ENCODE peak calls at places on chromosomes 1 and 21, in ten cellular contexts. V, X, T, M, Q, G, H, B, O and I are unnamed samples.

GRCh38 chr1:150106331-150106730 is 38.8 kb downstream of the VPS45 start:
- DNase-seq in V (no peak), X (no peak), T (no peak), M (no peak), Q (no peak), G (no peak), H (no peak), B (no peak), O (no peak), I (no peak)

GRCh38 chr1:203629509-203630082 is 3.0 kb downstream of the ATP2B4 start:
- DNase-seq in V (peak), X (peak), T (no peak), M (peak), Q (peak), G (peak), H (peak), B (no peak), O (peak), I (peak)

GRCh38 chr1:41353744-41354143 is 7.5 kb upstream of the FOXO6 start:
- DNase-seq in V (no peak), X (peak), T (no peak), M (peak), Q (peak), G (peak), H (peak), B (no peak), O (no peak), I (no peak)

GRCh38 chr21:41967708-41968107 is 13.9 kb upstream of the C2CD2 start:
- DNase-seq in V (no peak), X (peak), T (no peak), M (no peak), Q (no peak), G (no peak), H (no peak), B (no peak), O (no peak), I (no peak)

GRCh38 chr1:27795601-27796000 is 22.6 kb downstream of the STX12 start:
- DNase-seq in V (no peak), X (no peak), T (no peak), M (no peak), Q (no peak), G (no peak), H (no peak), B (no peak), O (no peak), I (no peak)

GRCh38 chr1:175572932-175573871 is 170.2 kb downstream of the TNR start:
- DNase-seq in V (no peak), X (no peak), T (no peak), M (no peak), Q (no peak), G (no peak), H (no peak), B (no peak), O (no peak), I (no peak)

GRCh38 chr1:187275985-187276580 is 447.3 kb downstream of the PLA2G4A start:
- DNase-seq in V (no peak), X (no peak), T (peak), M (no peak), Q (no peak), G (no peak), H (no peak), B (no peak), O (no peak), I (no peak)

GRCh38 chr1:240091614-240092300 is at the start of gene FMN2:
- DNase-seq in V (peak), X (peak), T (no peak), M (peak), Q (no peak), G (no peak), H (peak), B (no peak), O (no peak), I (peak)

GRCh38 chr21:43467785-43468184 is 40.9 kb upstream of the SIK1 start:
- DNase-seq in V (no peak), X (no peak), T (no peak), M (no peak), Q (no peak), G (no peak), H (no peak), B (no peak), O (peak), I (no peak)

GRCh38 chr1:221891708-221892107 is 149.8 kb upstream of the DUSP10 start:
- DNase-seq in V (no peak), X (no peak), T (no peak), M (no peak), Q (no peak), G (no peak), H (peak), B (no peak), O (no peak), I (no peak)

GRCh38 chr1:160459687-160460086 is 59.3 kb downstream of the VANGL2 start:
- DNase-seq in V (no peak), X (no peak), T (no peak), M (no peak), Q (no peak), G (no peak), H (no peak), B (no peak), O (no peak), I (no peak)

GRCh38 chr1:57722285-57722978 is 298.6 kb upstream of the DAB1 start:
- DNase-seq in V (no peak), X (no peak), T (no peak), M (no peak), Q (no peak), G (no peak), H (no peak), B (no peak), O (no peak), I (no peak)

GRCh38 chr1:176555911-176556687 is 93.1 kb downstream of the PAPPA2 start:
- DNase-seq in V (no peak), X (no peak), T (no peak), M (no peak), Q (no peak), G (no peak), H (no peak), B (no peak), O (no peak), I (no peak)

GRCh38 chr21:26850116-26850643 is 5.0 kb upstream of the ADAMTS1 start:
- DNase-seq in V (no peak), X (peak), T (no peak), M (no peak), Q (no peak), G (no peak), H (peak), B (no peak), O (no peak), I (no peak)

GRCh38 chr1:226403522-226404034 is 4.3 kb downstream of the PARP1 start:
- DNase-seq in V (peak), X (no peak), T (no peak), M (peak), Q (no peak), G (no peak), H (peak), B (no peak), O (no peak), I (peak)

GRCh38 chr1:22582670-22583635 is 19.7 kb downstream of the EPHA8 start:
- DNase-seq in V (no peak), X (no peak), T (no peak), M (no peak), Q (no peak), G (no peak), H (no peak), B (no peak), O (peak), I (no peak)

GRCh38 chr1:245393694-245394093 is 238.9 kb downstream of the KIF26B start:
- DNase-seq in V (no peak), X (no peak), T (no peak), M (no peak), Q (no peak), G (no peak), H (no peak), B (no peak), O (no peak), I (no peak)

GRCh38 chr1:97832490-97832889 is 88.3 kb downstream of the DPYD start:
- DNase-seq in V (no peak), X (no peak), T (no peak), M (no peak), Q (no peak), G (no peak), H (peak), B (no peak), O (peak), I (no peak)

GRCh38 chr1:234170622-234171021 is 202.6 kb upstream of the COA6 start:
- DNase-seq in V (no peak), X (no peak), T (no peak), M (no peak), Q (no peak), G (peak), H (no peak), B (no peak), O (no peak), I (no peak)

GRCh38 chr1:16175610-16176553 is 20.0 kb upstream of the EPHA2 start:
- DNase-seq in V (no peak), X (peak), T (peak), M (no peak), Q (peak), G (peak), H (peak), B (peak), O (peak), I (no peak)

GRCh38 chr1:230690101-230690500 is 23.8 kb downstream of the AGT start:
- DNase-seq in V (no peak), X (no peak), T (no peak), M (no peak), Q (no peak), G (no peak), H (no peak), B (no peak), O (no peak), I (no peak)

GRCh38 chr1:44609412-44609767 is 64.9 kb downstream of the TMEM53 start:
- DNase-seq in V (peak), X (peak), T (peak), M (peak), Q (no peak), G (no peak), H (peak), B (no peak), O (peak), I (peak)

GRCh38 chr1:111399792-111400610 is 27.5 kb downstream of the OVGP1 start:
- DNase-seq in V (peak), X (peak), T (peak), M (peak), Q (no peak), G (no peak), H (peak), B (no peak), O (peak), I (peak)

GRCh38 chr1:208988811-208989222 is 594.7 kb upstream of the CAMK1G start:
- DNase-seq in V (no peak), X (no peak), T (no peak), M (peak), Q (no peak), G (no peak), H (peak), B (no peak), O (no peak), I (no peak)

GRCh38 chr21:35674895-35675470 is 385.3 kb downstream of the SETD4 start:
- DNase-seq in V (no peak), X (no peak), T (no peak), M (no peak), Q (no peak), G (no peak), H (peak), B (no peak), O (no peak), I (no peak)
- TF ChIP-seq CTCF in V (no peak), X (no peak), T (no peak), M (no peak), Q (no peak), G (no peak), H (no peak), B (no peak), O (no peak), I (no peak)

GRCh38 chr1:205429742-205430464 is 8.0 kb upstream of the LEMD1 start:
- DNase-seq in V (no peak), X (no peak), T (no peak), M (no peak), Q (no peak), G (no peak), H (no peak), B (no peak), O (no peak), I (no peak)

GRCh38 chr1:205435904-205436573 is 14.2 kb upstream of the LEMD1 start:
- DNase-seq in V (no peak), X (peak), T (no peak), M (no peak), Q (no peak), G (no peak), H (no peak), B (no peak), O (no peak), I (no peak)

GRCh38 chr1:205432116-205432515 is 10.3 kb upstream of the LEMD1 start:
- DNase-seq in V (no peak), X (no peak), T (no peak), M (no peak), Q (no peak), G (no peak), H (no peak), B (no peak), O (no peak), I (no peak)

GRCh38 chr1:205434738-205435137 is 12.9 kb upstream of the LEMD1 start:
- DNase-seq in V (no peak), X (no peak), T (no peak), M (no peak), Q (no peak), G (no peak), H (no peak), B (no peak), O (no peak), I (no peak)

GRCh38 chr1:205430631-205431305 is 8.9 kb upstream of the LEMD1 start:
- DNase-seq in V (peak), X (peak), T (peak), M (peak), Q (peak), G (no peak), H (peak), B (no peak), O (peak), I (peak)
- TF ChIP-seq CTCF in V (peak), X (peak), T (peak), M (peak), Q (peak), G (peak), H (peak), B (peak), O (peak), I (peak)

GRCh38 chr1:114458208-114458777 is 52.7 kb downstream of the TRIM33 start:
- DNase-seq in V (no peak), X (no peak), T (no peak), M (no peak), Q (no peak), G (no peak), H (peak), B (no peak), O (no peak), I (no peak)
- TF ChIP-seq CTCF in V (no peak), X (no peak), T (no peak), M (no peak), Q (no peak), G (no peak), H (no peak), B (no peak), O (no peak), I (no peak)

GRCh38 chr1:216562383-216562782 is 139.1 kb upstream of the USH2A start:
- DNase-seq in V (peak), X (peak), T (no peak), M (no peak), Q (no peak), G (no peak), H (no peak), B (no peak), O (no peak), I (no peak)
- TF ChIP-seq CTCF in V (no peak), X (peak), T (no peak), M (no peak), Q (no peak), G (no peak), H (no peak), B (no peak), O (no peak), I (no peak)

DNA sequence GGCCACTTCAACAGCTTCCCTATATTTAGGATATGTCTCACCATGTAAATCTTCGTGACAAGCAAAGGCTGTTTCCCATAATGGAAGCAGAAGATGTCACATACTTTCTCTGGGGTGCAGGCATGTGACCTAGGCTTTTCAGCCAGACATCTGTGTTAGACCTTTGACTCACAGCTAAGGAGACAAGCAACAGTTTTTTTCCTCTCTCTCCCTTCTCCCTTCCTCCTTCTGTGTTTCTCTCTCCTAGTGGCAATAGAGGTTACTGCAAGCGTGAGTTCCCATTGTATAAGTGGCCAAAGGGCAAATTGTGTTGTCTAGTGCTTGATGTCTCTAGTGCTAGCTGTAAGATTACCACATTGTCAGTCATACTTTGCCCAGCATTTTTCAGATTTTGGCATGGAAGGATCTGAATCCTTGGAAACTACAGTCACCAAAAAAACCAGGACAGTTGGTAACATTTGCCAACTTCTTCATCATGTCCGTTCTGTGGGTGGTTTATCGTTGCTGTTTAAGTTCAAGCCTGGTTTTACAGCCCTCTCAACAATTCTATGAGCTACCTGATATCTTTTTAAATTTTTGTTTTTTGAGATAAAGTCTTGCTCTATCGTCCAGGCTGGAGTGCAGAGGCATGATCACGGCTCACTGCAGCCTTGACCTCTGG is 44.4 kb upstream of the RABGAP1L start:
- DNase-seq in V (no peak), X (peak), T (no peak), M (peak), Q (no peak), G (no peak), H (peak), B (no peak), O (no peak), I (peak)
- TF ChIP-seq CTCF in V (peak), X (peak), T (peak), M (no peak), Q (peak), G (no peak), H (peak), B (peak), O (peak), I (peak)

GRCh38 chr1:184788970-184789369 is 34.3 kb upstream of the EDEM3 start:
- DNase-seq in V (no peak), X (no peak), T (no peak), M (no peak), Q (no peak), G (no peak), H (no peak), B (no peak), O (no peak), I (no peak)
- TF ChIP-seq CTCF in V (no peak), X (no peak), T (no peak), M (no peak), Q (no peak), G (no peak), H (no peak), B (no peak), O (no peak), I (no peak)

GRCh38 chr1:153355445-153356071 is 2.1 kb upstream of the S100A9 start:
- DNase-seq in V (peak), X (peak), T (peak), M (peak), Q (peak), G (peak), H (peak), B (no peak), O (peak), I (peak)

GRCh38 chr1:153352523-153352922 is 3.9 kb upstream of the PGLYRP4 start:
- DNase-seq in V (peak), X (peak), T (peak), M (peak), Q (peak), G (peak), H (peak), B (no peak), O (peak), I (peak)

GRCh38 chr1:153356392-153357075 is 1.1 kb upstream of the S100A9 start:
- DNase-seq in V (no peak), X (no peak), T (no peak), M (no peak), Q (no peak), G (peak), H (no peak), B (no peak), O (no peak), I (no peak)

GRCh38 chr1:153354515-153355193 is 3.0 kb upstream of the S100A9 start:
- DNase-seq in V (no peak), X (no peak), T (no peak), M (no peak), Q (no peak), G (peak), H (no peak), B (no peak), O (no peak), I (no peak)

DNA sequence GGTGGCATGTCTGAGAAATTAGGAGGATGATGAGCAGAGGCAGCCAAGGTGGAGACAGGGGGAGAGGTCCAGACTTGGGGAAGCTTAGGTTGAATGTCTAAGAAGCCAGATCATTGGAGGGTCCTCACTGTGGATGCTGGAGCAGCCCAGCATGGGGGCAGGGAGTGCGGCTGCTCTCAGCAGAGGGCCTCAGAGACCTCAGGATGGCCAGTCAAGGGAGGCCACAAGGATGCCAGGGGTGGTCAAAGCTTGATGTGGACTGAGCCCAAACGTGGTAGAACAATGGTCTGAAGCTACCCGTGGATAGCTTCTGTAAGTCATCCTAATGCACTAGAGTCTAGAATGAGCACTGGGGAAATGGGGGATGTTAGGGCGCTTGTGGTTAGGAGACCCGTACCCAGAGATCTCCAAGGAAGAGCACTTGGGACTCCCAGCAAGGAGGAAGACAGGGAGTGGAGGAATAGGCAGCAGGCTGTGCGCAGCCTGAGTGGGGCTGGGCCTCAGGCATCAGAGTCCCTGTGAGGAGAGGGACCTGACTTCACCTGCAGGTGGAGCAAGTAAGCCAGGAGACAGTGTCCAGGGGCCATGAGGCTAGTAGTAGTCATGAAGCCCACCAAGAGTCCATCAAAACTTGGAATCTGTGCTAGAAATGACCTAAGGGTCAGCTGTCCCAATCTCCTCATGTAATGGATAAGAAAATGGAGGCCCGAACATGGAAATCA is 4.3 kb upstream of the S100A9 start:
- DNase-seq in V (peak), X (peak), T (no peak), M (peak), Q (no peak), G (peak), H (peak), B (no peak), O (no peak), I (peak)
- TF ChIP-seq CTCF in V (no peak), X (peak), T (peak), M (peak), Q (peak), G (no peak), H (peak), B (peak), O (peak), I (no peak)

DNA sequence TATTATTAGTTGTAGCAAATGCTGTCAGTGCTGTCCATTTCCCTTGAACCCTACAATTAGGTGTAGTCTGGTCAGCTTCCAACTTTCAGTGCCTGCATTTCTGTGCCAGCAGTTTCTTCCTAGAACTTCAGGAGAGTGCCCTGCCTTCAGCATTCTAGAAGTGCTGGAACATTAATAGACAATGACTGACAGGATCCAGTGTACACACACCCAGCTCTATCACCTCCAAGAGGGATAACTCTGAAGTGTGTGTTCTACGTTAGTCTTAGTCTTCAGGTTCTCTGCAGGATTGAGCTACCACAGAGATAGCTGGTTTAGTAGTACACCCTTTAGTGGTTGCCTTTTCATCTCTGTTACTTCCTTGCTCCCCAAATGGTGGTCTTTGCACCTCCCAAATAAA is 61.4 kb downstream of the PRRX1 start:
- DNase-seq in V (no peak), X (no peak), T (no peak), M (no peak), Q (no peak), G (no peak), H (no peak), B (no peak), O (no peak), I (no peak)
- TF ChIP-seq CTCF in V (no peak), X (no peak), T (no peak), M (no peak), Q (no peak), G (no peak), H (no peak), B (no peak), O (no peak), I (no peak)